ENCODE peak calls at places on chromosomes 16 and 17, in ten cellular contexts. P, S, M, H, K, L, I, Q, R and W are unnamed samples.

GRCh38 chr17:78517421-78517820 is 59.8 kb downstream of the DNAH17 start:
- DNase-seq in P (no peak), S (no peak), M (no peak), H (no peak), K (no peak), L (no peak), I (no peak), Q (no peak), R (peak; percentile 57), W (no peak)

GRCh38 chr17:57313276-57313835 is 57.0 kb downstream of the MSI2 start:
- DNase-seq in P (no peak), S (no peak), M (no peak), H (no peak), K (no peak), L (no peak), I (no peak), Q (no peak), R (no peak), W (no peak)

GRCh38 chr17:28391401-28391800 is 14.6 kb downstream of the SLC46A1 start:
- DNase-seq in P (no peak), S (no peak), M (no peak), H (peak; percentile 40), K (no peak), L (no peak), I (no peak), Q (no peak), R (no peak), W (no peak)

GRCh38 chr16:17395849-17396480 is 74.8 kb downstream of the XYLT1 start:
- DNase-seq in P (no peak), S (no peak), M (no peak), H (no peak), K (no peak), L (no peak), I (peak; percentile 75), Q (no peak), R (peak; percentile 76), W (no peak)

GRCh38 chr17:83113792-83114191 is 34.4 kb downstream of the METRNL start:
- DNase-seq in P (no peak), S (no peak), M (no peak), H (no peak), K (no peak), L (no peak), I (no peak), Q (no peak), R (no peak), W (no peak)

GRCh38 chr17:47952181-47953021 is 5.3 kb downstream of the PRR15L start:
- DNase-seq in P (no peak), S (no peak), M (no peak), H (no peak), K (no peak), L (no peak), I (peak; percentile 47), Q (no peak), R (no peak), W (no peak)

GRCh38 chr16:56306690-56307533 is 115.6 kb downstream of the GNAO1 start:
- DNase-seq in P (no peak), S (no peak), M (no peak), H (no peak), K (no peak), L (no peak), I (no peak), Q (no peak), R (no peak), W (no peak)

GRCh38 chr16:13873835-13874438 is 46.0 kb upstream of the ERCC4 start:
- DNase-seq in P (no peak), S (no peak), M (peak; percentile 80), H (peak; percentile 45), K (peak; percentile 18), L (peak; percentile 29), I (peak; percentile 16), Q (no peak), R (peak; percentile 9), W (no peak)

GRCh38 chr16:29994613-29995329 is 646 bp downstream of the HIRIP3 start:
- DNase-seq in P (no peak), S (no peak), M (peak; percentile 94), H (peak; percentile 69), K (peak; percentile 93), L (no peak), I (peak; percentile 88), Q (no peak), R (peak; percentile 37), W (peak; percentile 52)

GRCh38 chr17:19287651-19288050 is 50.5 kb downstream of the EPN2 start:
- DNase-seq in P (no peak), S (no peak), M (no peak), H (no peak), K (no peak), L (no peak), I (no peak), Q (no peak), R (no peak), W (no peak)

GRCh38 chr17:29155235-29155965 is 24.8 kb downstream of the MYO18A start:
- DNase-seq in P (no peak), S (no peak), M (peak; percentile 51), H (peak; percentile 76), K (peak; percentile 92), L (no peak), I (peak; percentile 79), Q (no peak), R (peak; percentile 36), W (no peak)

GRCh38 chr17:42198897-42199296 is 4.6 kb upstream of the GHDC start:
- DNase-seq in P (no peak), S (peak; percentile 81), M (no peak), H (no peak), K (no peak), L (no peak), I (no peak), Q (no peak), R (no peak), W (no peak)